ENCODE peak calls at places on chromosomes 11 and 22, in six cellular contexts. One of them, this sample, is unnamed.

GRCh38 chr11:100805509-100806199 is 118.6 kb downstream of the ARHGAP42 start:
- DNase-seq in IMR-90: peak
- DNase-seq in trophoblast cell: no peak
- DNase-seq in H1: no peak
- DNase-seq in neuronal stem cell: no peak
- DNase-seq in H9: no peak
- DNase-seq in this sample: no peak

GRCh38 chr11:68314203-68314885 is 2.0 kb downstream of the LRP5 start:
- DNase-seq in neuronal stem cell: no peak
- DNase-seq in H1: no peak
- DNase-seq in trophoblast cell: no peak
- DNase-seq in H9: peak
- DNase-seq in IMR-90: no peak
- DNase-seq in this sample: peak

GRCh38 chr11:8357891-8358566 is 94.4 kb upstream of the LMO1 start:
- DNase-seq in IMR-90: no peak
- DNase-seq in H9: peak
- DNase-seq in H1: no peak
- DNase-seq in neuronal stem cell: no peak
- DNase-seq in trophoblast cell: no peak
- DNase-seq in this sample: no peak

GRCh38 chr11:3853935-3854659 is 1.4 kb upstream of the STIM1 start:
- DNase-seq in trophoblast cell: no peak
- DNase-seq in H9: no peak
- DNase-seq in IMR-90: no peak
- DNase-seq in neuronal stem cell: no peak
- DNase-seq in H1: no peak
- DNase-seq in this sample: no peak

GRCh38 chr11:69155302-69156198 is at the start of gene SMIM38:
- DNase-seq in trophoblast cell: no peak
- DNase-seq in neuronal stem cell: no peak
- DNase-seq in H9: no peak
- DNase-seq in H1: no peak
- DNase-seq in IMR-90: no peak
- DNase-seq in this sample: no peak

GRCh38 chr11:67261942-67262681 is 4.2 kb upstream of the GRK2 start:
- DNase-seq in H9: no peak
- DNase-seq in trophoblast cell: peak
- DNase-seq in neuronal stem cell: no peak
- DNase-seq in H1: no peak
- DNase-seq in IMR-90: no peak
- DNase-seq in this sample: no peak

GRCh38 chr22:49294656-49295464 is 532.8 kb downstream of the BRD1 start:
- DNase-seq in neuronal stem cell: no peak
- DNase-seq in H9: peak
- DNase-seq in trophoblast cell: no peak
- DNase-seq in H1: peak
- DNase-seq in IMR-90: no peak
- DNase-seq in this sample: no peak

GRCh38 chr11:82883853-82884252 is 16.4 kb downstream of the PRCP start:
- DNase-seq in IMR-90: peak
- DNase-seq in neuronal stem cell: no peak
- DNase-seq in H1: no peak
- DNase-seq in trophoblast cell: no peak
- DNase-seq in H9: no peak
- DNase-seq in this sample: no peak

GRCh38 chr11:100925935-100926334 is 203.7 kb downstream of the PGR start:
- DNase-seq in H1: no peak
- DNase-seq in neuronal stem cell: no peak
- DNase-seq in IMR-90: peak
- DNase-seq in trophoblast cell: peak
- DNase-seq in H9: no peak
- DNase-seq in this sample: peak

GRCh38 chr22:19703869-19704268 is 10.4 kb upstream of the SEPTIN5 start:
- DNase-seq in H9: peak
- DNase-seq in IMR-90: no peak
- DNase-seq in neuronal stem cell: no peak
- DNase-seq in trophoblast cell: no peak
- DNase-seq in H1: no peak
- DNase-seq in this sample: no peak

GRCh38 chr22:46934746-46935491 is 172.5 kb downstream of the TBC1D22A start:
- DNase-seq in H9: no peak
- DNase-seq in IMR-90: peak
- DNase-seq in trophoblast cell: peak
- DNase-seq in H1: peak
- DNase-seq in neuronal stem cell: no peak
- DNase-seq in this sample: peak

GRCh38 chr11:36352919-36353318 is 56.8 kb downstream of the PRR5L start:
- DNase-seq in H1: no peak
- DNase-seq in IMR-90: no peak
- DNase-seq in trophoblast cell: no peak
- DNase-seq in neuronal stem cell: no peak
- DNase-seq in H9: no peak
- DNase-seq in this sample: no peak

GRCh38 chr11:130371004-130371590 is 56.4 kb upstream of the ZBTB44 start:
- DNase-seq in IMR-90: no peak
- DNase-seq in neuronal stem cell: no peak
- DNase-seq in H9: no peak
- DNase-seq in trophoblast cell: no peak
- DNase-seq in H1: no peak
- DNase-seq in this sample: no peak

GRCh38 chr22:50287731-50288130 is 17.6 kb upstream of the MAPK11 start:
- DNase-seq in IMR-90: no peak
- DNase-seq in H9: no peak
- DNase-seq in neuronal stem cell: no peak
- DNase-seq in trophoblast cell: no peak
- DNase-seq in H1: no peak
- DNase-seq in this sample: no peak

GRCh38 chr11:65586247-65586630 is 9.4 kb downstream of the KCNK7 start:
- DNase-seq in H1: no peak
- DNase-seq in neuronal stem cell: no peak
- DNase-seq in IMR-90: no peak
- DNase-seq in trophoblast cell: no peak
- DNase-seq in H9: no peak
- DNase-seq in this sample: no peak

GRCh38 chr22:50530857-50531545 is 1.2 kb upstream of the TYMP start:
- DNase-seq in IMR-90: peak
- DNase-seq in trophoblast cell: peak
- DNase-seq in neuronal stem cell: no peak
- DNase-seq in H9: peak
- DNase-seq in H1: peak
- DNase-seq in this sample: peak

GRCh38 chr11:7088921-7089320 is at the start of gene RBMXL2:
- DNase-seq in H9: peak
- DNase-seq in H1: no peak
- DNase-seq in IMR-90: no peak
- DNase-seq in trophoblast cell: no peak
- DNase-seq in neuronal stem cell: no peak
- DNase-seq in this sample: no peak

GRCh38 chr22:28600546-28601143 is 79.0 kb downstream of the TTC28 start:
- DNase-seq in H9: no peak
- DNase-seq in IMR-90: peak
- DNase-seq in trophoblast cell: peak
- DNase-seq in H1: no peak
- DNase-seq in neuronal stem cell: peak
- DNase-seq in this sample: peak

GRCh38 chr11:62578541-62578940 is 4.8 kb upstream of the EEF1G start:
- DNase-seq in H1: no peak
- DNase-seq in trophoblast cell: no peak
- DNase-seq in IMR-90: no peak
- DNase-seq in neuronal stem cell: no peak
- DNase-seq in H9: no peak
- DNase-seq in this sample: no peak

GRCh38 chr22:48880749-48881148 is 946.9 kb downstream of the BRD1 start:
- DNase-seq in H1: no peak
- DNase-seq in trophoblast cell: no peak
- DNase-seq in neuronal stem cell: no peak
- DNase-seq in H9: no peak
- DNase-seq in IMR-90: no peak
- DNase-seq in this sample: no peak

GRCh38 chr22:32644252-32645100 is 157.0 kb upstream of the TIMP3 start:
- DNase-seq in IMR-90: peak
- DNase-seq in H9: no peak
- DNase-seq in neuronal stem cell: no peak
- DNase-seq in H1: no peak
- DNase-seq in trophoblast cell: peak
- DNase-seq in this sample: peak

GRCh38 chr22:37211853-37212173 is 464 bp downstream of the SSTR3 start:
- DNase-seq in IMR-90: no peak
- DNase-seq in H9: no peak
- DNase-seq in trophoblast cell: no peak
- DNase-seq in neuronal stem cell: no peak
- DNase-seq in H1: no peak
- DNase-seq in this sample: no peak

GRCh38 chr22:29450222-29450621 is 11.8 kb downstream of the RFPL1 start:
- DNase-seq in IMR-90: no peak
- DNase-seq in neuronal stem cell: no peak
- DNase-seq in trophoblast cell: no peak
- DNase-seq in H1: no peak
- DNase-seq in H9: no peak
- DNase-seq in this sample: no peak

GRCh38 chr22:22210375-22210774 is 34.2 kb upstream of the VPREB1 start:
- DNase-seq in H1: no peak
- DNase-seq in IMR-90: peak
- DNase-seq in neuronal stem cell: no peak
- DNase-seq in trophoblast cell: no peak
- DNase-seq in H9: no peak
- DNase-seq in this sample: no peak

GRCh38 chr22:24265734-24266133 is 4.9 kb upstream of the SPECC1L start:
- DNase-seq in neuronal stem cell: no peak
- DNase-seq in H9: no peak
- DNase-seq in trophoblast cell: no peak
- DNase-seq in H1: no peak
- DNase-seq in IMR-90: peak
- DNase-seq in this sample: no peak

GRCh38 chr11:19698493-19699292 is 13.9 kb upstream of the NAV2 start:
- DNase-seq in neuronal stem cell: no peak
- DNase-seq in H1: no peak
- DNase-seq in trophoblast cell: no peak
- DNase-seq in IMR-90: peak
- DNase-seq in H9: no peak
- DNase-seq in this sample: no peak

GRCh38 chr11:128179512-128179911 is 407.8 kb downstream of the ETS1 start:
- DNase-seq in trophoblast cell: no peak
- DNase-seq in H1: no peak
- DNase-seq in H9: no peak
- DNase-seq in IMR-90: no peak
- DNase-seq in neuronal stem cell: no peak
- DNase-seq in this sample: no peak

GRCh38 chr22:40436460-40437431 is 66.4 kb downstream of the SGSM3 start:
- DNase-seq in IMR-90: peak
- DNase-seq in H9: no peak
- DNase-seq in neuronal stem cell: peak
- DNase-seq in trophoblast cell: peak
- DNase-seq in H1: no peak
- DNase-seq in this sample: peak

GRCh38 chr11:100639140-100639539 is 47.9 kb upstream of the ARHGAP42 start:
- DNase-seq in IMR-90: peak
- DNase-seq in H1: no peak
- DNase-seq in trophoblast cell: peak
- DNase-seq in neuronal stem cell: no peak
- DNase-seq in H9: no peak
- DNase-seq in this sample: peak

GRCh38 chr22:25777411-25777810 is 35.4 kb downstream of the MYO18B start:
- DNase-seq in H1: no peak
- DNase-seq in trophoblast cell: no peak
- DNase-seq in H9: no peak
- DNase-seq in neuronal stem cell: no peak
- DNase-seq in IMR-90: no peak
- DNase-seq in this sample: no peak

GRCh38 chr11:121048464-121049233 is 24.7 kb downstream of the TBCEL start:
- DNase-seq in H9: no peak
- DNase-seq in H1: no peak
- DNase-seq in IMR-90: peak
- DNase-seq in neuronal stem cell: no peak
- DNase-seq in trophoblast cell: no peak
- DNase-seq in this sample: no peak

GRCh38 chr11:121055076-121055475 is 31.2 kb downstream of the TBCEL start:
- DNase-seq in H1: no peak
- DNase-seq in H9: no peak
- DNase-seq in trophoblast cell: no peak
- DNase-seq in IMR-90: no peak
- DNase-seq in neuronal stem cell: no peak
- DNase-seq in this sample: no peak

GRCh38 chr11:121057922-121058321 is 34.0 kb downstream of the TBCEL start:
- DNase-seq in H1: no peak
- DNase-seq in IMR-90: no peak
- DNase-seq in neuronal stem cell: no peak
- DNase-seq in H9: no peak
- DNase-seq in trophoblast cell: no peak
- DNase-seq in this sample: no peak

GRCh38 chr11:121054266-121054665 is 30.4 kb downstream of the TBCEL start:
- DNase-seq in H1: no peak
- DNase-seq in IMR-90: no peak
- DNase-seq in H9: no peak
- DNase-seq in trophoblast cell: no peak
- DNase-seq in neuronal stem cell: no peak
- DNase-seq in this sample: no peak

GRCh38 chr11:121053244-121053643 is 29.3 kb downstream of the TBCEL start:
- DNase-seq in H1: no peak
- DNase-seq in neuronal stem cell: no peak
- DNase-seq in trophoblast cell: no peak
- DNase-seq in IMR-90: no peak
- DNase-seq in H9: no peak
- DNase-seq in this sample: no peak
- H4K91ac ChIP-seq in H1: no peak
- H4K91ac ChIP-seq in neuronal stem cell: no peak
- H4K91ac ChIP-seq in trophoblast cell: no peak
- H4K91ac ChIP-seq in IMR-90: no peak
- H4K91ac ChIP-seq in H9: no peak
- H4K91ac ChIP-seq in this sample: no peak

GRCh38 chr11:16738198-16738948 is at the start of gene C11orf58:
- DNase-seq in H9: peak
- DNase-seq in H1: peak
- DNase-seq in neuronal stem cell: peak
- DNase-seq in IMR-90: peak
- DNase-seq in trophoblast cell: peak
- DNase-seq in this sample: peak
- H2BK120ac ChIP-seq in H9: peak
- H2BK120ac ChIP-seq in H1: no peak
- H2BK120ac ChIP-seq in neuronal stem cell: no peak
- H2BK120ac ChIP-seq in IMR-90: peak
- H2BK120ac ChIP-seq in trophoblast cell: peak
- H2BK120ac ChIP-seq in this sample: peak

GRCh38 chr11:113805640-113806039 is 26.0 kb downstream of the CLDN25 start:
- DNase-seq in trophoblast cell: no peak
- DNase-seq in H1: no peak
- DNase-seq in H9: no peak
- DNase-seq in IMR-90: peak
- DNase-seq in neuronal stem cell: no peak
- DNase-seq in this sample: no peak
- H4K91ac ChIP-seq in trophoblast cell: no peak
- H4K91ac ChIP-seq in H1: no peak
- H4K91ac ChIP-seq in H9: no peak
- H4K91ac ChIP-seq in IMR-90: no peak
- H4K91ac ChIP-seq in neuronal stem cell: no peak
- H4K91ac ChIP-seq in this sample: no peak

DNA sequence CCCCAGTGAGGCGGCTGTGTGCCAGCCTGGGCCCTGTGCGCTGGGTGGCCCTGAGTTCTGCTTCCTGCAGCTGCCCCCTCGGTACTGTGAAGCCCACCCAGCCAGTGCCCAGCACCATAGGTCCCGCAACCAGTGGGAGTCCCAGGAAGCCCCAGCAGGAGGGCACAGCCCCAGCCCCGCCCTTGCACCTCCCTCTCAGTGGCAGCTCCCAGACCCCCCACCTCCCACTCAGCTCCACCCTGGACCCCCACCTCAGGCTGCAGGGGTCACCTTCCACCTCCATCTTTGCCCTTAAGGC is 30.9 kb downstream of the MOB2 start:
- DNase-seq in neuronal stem cell: no peak
- DNase-seq in H9: no peak
- DNase-seq in trophoblast cell: no peak
- DNase-seq in H1: no peak
- DNase-seq in IMR-90: no peak
- DNase-seq in this sample: no peak
- H2BK120ac ChIP-seq in neuronal stem cell: no peak
- H2BK120ac ChIP-seq in H9: no peak
- H2BK120ac ChIP-seq in trophoblast cell: no peak
- H2BK120ac ChIP-seq in H1: no peak
- H2BK120ac ChIP-seq in IMR-90: no peak
- H2BK120ac ChIP-seq in this sample: no peak

This sample was measured in mesenchymal stem cell.